ENCODE peak calls at places on chromosomes 7 and 10, in five cellular contexts. Y is thyroid gland, W is heart right ventricle, E is cardiac muscle cell, P is foreskin fibroblast. K is an unnamed sample.

GRCh38 chr7:13898957-13899670 is 90.4 kb downstream of the ETV1 start:
- DNase-seq in W (no peak), Y (no peak), P (no peak), E (no peak), K (no peak)

GRCh38 chr7:70372768-70373241 is 759.1 kb upstream of the GALNT17 start:
- DNase-seq in Y (no peak), P (no peak), E (no peak), W (no peak), K (no peak)

GRCh38 chr7:104024632-104025031 is 35.2 kb upstream of the RELN start:
- DNase-seq in Y (no peak), P (no peak), E (no peak), W (no peak), K (no peak)

GRCh38 chr10:13803566-13804554 is 217.1 kb downstream of the PRPF18 start:
- DNase-seq in E (no peak), P (no peak), W (no peak), Y (peak), K (no peak)

GRCh38 chr10:63562857-63563256 is 41.7 kb downstream of the REEP3 start:
- DNase-seq in P (no peak), Y (no peak), E (no peak), W (no peak), K (no peak)

GRCh38 chr7:81846398-81846797 is 76.6 kb upstream of the HGF start:
- DNase-seq in W (no peak), Y (no peak), E (peak), P (peak), K (peak)

GRCh38 chr10:110498982-110499795 is 1.5 kb downstream of the DUSP5 start:
- DNase-seq in W (no peak), E (peak), P (peak), Y (peak), K (no peak)

GRCh38 chr10:84987039-84987438 is 658.6 kb downstream of the CCSER2 start:
- DNase-seq in P (no peak), E (no peak), Y (no peak), W (no peak), K (no peak)

GRCh38 chr7:55071411-55072188 is 52.8 kb downstream of the EGFR start:
- DNase-seq in E (peak), W (no peak), P (no peak), Y (no peak), K (no peak)

GRCh38 chr7:44378744-44379143 is 53.4 kb upstream of the CAMK2B start:
- DNase-seq in Y (no peak), W (no peak), P (peak), E (peak), K (peak)

GRCh38 chr10:12719365-12719764 is 282.1 kb downstream of the CCDC3 start:
- DNase-seq in P (no peak), W (no peak), Y (peak), E (peak), K (no peak)

GRCh38 chr7:115719963-115720362 is 310.6 kb downstream of the TFEC start:
- DNase-seq in E (no peak), W (no peak), P (no peak), Y (no peak), K (no peak)

GRCh38 chr10:27527597-27528295 is 23.6 kb downstream of the RAB18 start:
- DNase-seq in Y (no peak), W (no peak), P (no peak), E (no peak), K (no peak)

GRCh38 chr10:77603529-77603927 is 34.1 kb downstream of the KCNMA1 start:
- DNase-seq in W (no peak), E (no peak), P (no peak), Y (no peak), K (no peak)

GRCh38 chr10:75508239-75508813 is 76.9 kb downstream of the LRMDA start:
- DNase-seq in E (peak), W (no peak), Y (no peak), P (peak), K (no peak)

GRCh38 chr7:121079425-121080169 is 91.1 kb downstream of the CPED1 start:
- DNase-seq in P (no peak), Y (no peak), W (no peak), E (peak), K (no peak)

GRCh38 chr7:90180011-90180585 is 25.8 kb downstream of the STEAP1 start:
- DNase-seq in Y (no peak), E (peak), P (peak), W (no peak), K (peak)

GRCh38 chr10:74417397-74417796 is 266.4 kb downstream of the ADK start:
- DNase-seq in W (no peak), P (no peak), E (no peak), Y (no peak), K (no peak)

GRCh38 chr10:124325658-124325965 is 93.1 kb downstream of the OAT start:
- DNase-seq in Y (no peak), P (no peak), E (no peak), W (no peak), K (no peak)

GRCh38 chr10:86203162-86203905 is 163.3 kb downstream of the GRID1 start:
- DNase-seq in W (peak), E (peak), Y (peak), P (no peak), K (no peak)

DNA sequence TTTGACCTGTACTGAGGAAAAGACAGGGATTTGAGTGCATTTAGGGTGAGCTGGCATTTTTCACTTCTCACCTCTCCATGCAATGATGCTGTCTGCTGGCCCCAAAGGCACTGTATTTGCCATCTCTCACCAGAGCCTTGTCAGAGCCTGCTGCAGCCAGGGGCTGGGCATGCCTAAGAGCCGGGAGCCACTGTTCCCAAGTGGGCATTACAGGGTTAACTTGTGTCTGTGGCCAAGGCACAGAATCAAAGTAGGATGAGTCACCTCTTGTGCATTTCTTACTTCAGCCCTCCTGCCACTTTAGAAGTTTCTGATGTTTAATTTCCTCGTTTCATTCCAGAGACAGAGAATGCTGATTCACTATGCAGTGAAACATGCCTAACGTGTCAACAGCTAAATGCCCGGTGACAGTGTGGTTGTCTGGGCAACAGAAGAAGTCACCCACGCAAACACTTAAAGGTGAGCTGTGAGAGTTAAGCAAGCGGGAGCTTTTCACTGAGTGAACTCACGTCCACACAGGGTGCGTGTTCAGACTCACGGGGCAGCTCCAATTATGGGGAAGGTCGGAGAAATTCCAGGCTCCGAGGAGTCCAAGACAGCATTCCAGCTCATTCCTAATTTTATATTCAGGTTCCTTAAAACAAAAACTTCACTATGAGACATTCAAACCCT is 57.1 kb upstream of the IGFBP3 start:
- DNase-seq in W (no peak), Y (peak), E (peak), P (peak), K (peak)
- TF ChIP-seq CTCF in W (no peak), Y (no peak), E (no peak), P (no peak), K (no peak)

GRCh38 chr10:36462194-36462593 is 663.2 kb upstream of the ANKRD30A start:
- DNase-seq in Y (no peak), P (no peak), W (no peak), E (peak), K (no peak)
- TF ChIP-seq CTCF in Y (no peak), P (no peak), W (no peak), E (no peak), K (no peak)

GRCh38 chr7:143405671-143406352 is 2.8 kb downstream of the EPHA1 start:
- DNase-seq in E (no peak), W (no peak), Y (no peak), P (no peak), K (no peak)

GRCh38 chr7:143408247-143408685 is 390 bp downstream of the EPHA1 start:
- DNase-seq in W (no peak), Y (no peak), E (no peak), P (no peak), K (no peak)

GRCh38 chr7:143407296-143408246 is 1.1 kb downstream of the EPHA1 start:
- DNase-seq in Y (no peak), W (no peak), P (no peak), E (no peak), K (no peak)

GRCh38 chr7:143410523-143411004 is 1.9 kb upstream of the EPHA1 start:
- DNase-seq in Y (no peak), W (no peak), P (no peak), E (peak), K (no peak)

DNA sequence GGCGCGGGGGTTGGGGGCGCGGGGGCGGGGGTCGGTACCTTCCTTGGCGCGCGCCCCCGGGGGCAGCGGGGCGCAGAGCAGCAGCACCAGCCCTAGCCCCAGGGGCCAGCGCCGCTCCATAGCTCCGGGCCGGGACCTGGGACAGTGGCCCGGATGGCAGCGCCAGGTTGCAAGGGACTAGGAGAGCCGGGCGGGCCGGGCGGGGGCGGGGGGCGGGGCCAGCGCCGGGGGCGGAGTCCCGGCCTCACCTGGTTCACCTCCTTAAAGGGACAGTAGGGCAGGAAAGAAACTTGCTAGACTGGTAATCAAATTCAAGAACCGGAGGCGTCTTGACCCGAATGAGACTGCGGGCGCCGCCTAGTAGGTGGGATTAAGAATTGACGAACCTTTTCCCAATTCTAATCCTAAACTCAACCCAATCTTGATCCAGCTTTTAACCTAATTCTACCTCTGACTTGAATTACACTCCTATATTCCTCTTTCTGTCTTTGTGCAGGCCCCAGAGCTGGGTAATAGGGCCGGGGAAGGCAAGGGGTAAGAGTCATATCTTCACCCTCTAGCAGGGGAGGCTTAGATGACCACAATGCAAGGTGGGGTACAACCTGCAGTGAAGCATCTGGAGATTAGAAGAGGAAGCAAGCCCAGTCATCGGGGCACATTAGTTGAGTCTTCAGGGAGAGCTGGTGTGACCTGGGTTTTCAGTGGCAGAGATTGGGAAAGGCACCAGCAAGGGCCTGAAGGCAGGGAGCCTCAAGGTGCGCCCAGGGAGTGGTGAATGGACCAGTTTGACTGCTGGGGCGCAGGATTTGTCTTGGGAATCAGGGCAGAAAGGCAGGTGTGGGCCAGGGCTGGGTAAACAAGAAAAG is at the start of gene EPHA1:
- DNase-seq in P (no peak), W (no peak), Y (peak), E (peak), K (no peak)
- TF ChIP-seq CTCF in P (no peak), W (peak), Y (peak), E (peak), K (peak)

DNA sequence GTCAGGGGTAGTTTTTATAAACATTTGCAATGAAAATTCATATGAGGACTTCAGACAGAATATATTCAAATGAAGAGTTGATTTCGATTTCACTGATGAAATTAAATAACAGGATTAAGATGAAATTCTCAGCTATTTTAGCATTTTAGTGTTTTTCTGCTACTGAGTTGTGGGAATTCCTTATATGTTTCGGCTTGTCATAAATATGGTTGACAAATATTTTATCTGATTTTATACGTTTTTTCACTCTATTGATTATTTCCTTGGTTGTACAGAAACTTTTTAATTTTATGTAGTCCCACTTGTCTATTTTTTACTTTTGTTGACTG is 14.6 kb upstream of the NME8 start:
- DNase-seq in E (no peak), P (no peak), W (no peak), Y (no peak), K (no peak)
- TF ChIP-seq CTCF in E (no peak), P (no peak), W (no peak), Y (no peak), K (no peak)

DNA sequence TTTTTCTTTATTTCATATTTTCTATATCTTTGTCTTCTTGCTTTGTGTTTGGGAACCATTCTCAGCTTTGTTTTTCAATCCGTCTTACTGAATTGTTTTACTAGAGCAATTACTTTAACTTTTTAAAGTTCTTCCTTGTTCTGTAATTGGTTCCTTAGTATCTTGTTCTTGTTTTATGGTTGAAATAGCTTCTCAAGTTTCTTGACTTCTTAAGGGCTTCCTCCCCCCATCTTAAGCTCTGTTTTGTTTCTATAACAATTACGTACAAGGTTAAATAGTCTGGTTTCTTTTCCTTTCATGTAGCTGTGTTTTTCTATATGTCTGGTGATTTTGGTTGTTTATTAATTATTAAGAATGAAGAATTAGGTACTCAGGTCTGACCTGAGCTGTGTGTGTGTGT is 158.0 kb downstream of the SDHAF3 start:
- DNase-seq in W (no peak), P (no peak), E (no peak), Y (no peak), K (no peak)
- TF ChIP-seq CTCF in W (no peak), P (no peak), E (no peak), Y (no peak), K (no peak)

GRCh38 chr10:79385804-79386531 is 38.7 kb downstream of the PPIF start:
- DNase-seq in W (no peak), P (no peak), Y (no peak), E (no peak), K (no peak)
- TF ChIP-seq CTCF in W (no peak), P (no peak), Y (no peak), E (no peak), K (no peak)

DNA sequence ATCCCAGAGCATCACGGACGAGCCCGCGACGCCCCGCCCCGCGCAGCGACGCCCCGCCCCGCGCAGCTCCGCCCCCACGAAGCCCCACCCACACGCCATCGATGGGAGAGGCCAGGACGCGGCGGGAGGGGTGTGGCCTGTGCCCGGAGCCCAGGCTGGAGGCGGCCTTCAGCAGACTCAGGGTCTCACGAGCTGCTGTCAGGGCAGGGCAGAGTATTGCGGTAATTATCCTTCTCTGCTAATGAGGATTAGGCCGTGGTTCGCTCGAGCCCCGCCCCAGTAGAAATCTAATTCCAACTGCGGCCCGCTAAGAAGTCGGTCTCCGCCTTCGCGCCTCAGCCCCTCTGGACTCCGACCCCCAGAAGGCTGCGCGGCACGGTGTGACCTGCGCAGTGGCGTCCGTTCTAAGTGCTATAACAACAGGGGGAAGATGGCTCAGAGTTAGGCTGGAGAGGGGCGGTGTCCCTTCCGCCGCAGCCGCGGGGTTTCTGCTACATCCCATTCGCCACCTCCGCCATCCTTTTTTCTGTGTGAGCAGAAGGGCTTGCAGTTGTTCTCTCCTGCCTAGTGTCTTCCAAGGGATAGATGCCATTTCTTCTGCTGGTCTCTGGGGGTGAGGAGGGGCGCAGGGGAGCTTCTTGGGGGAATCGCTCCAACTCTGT is 337 bp upstream of the NT5C3A start:
- DNase-seq in W (peak), Y (peak), P (peak), E (peak), K (peak)
- TF ChIP-seq CTCF in W (no peak), Y (no peak), P (no peak), E (no peak), K (no peak)

DNA sequence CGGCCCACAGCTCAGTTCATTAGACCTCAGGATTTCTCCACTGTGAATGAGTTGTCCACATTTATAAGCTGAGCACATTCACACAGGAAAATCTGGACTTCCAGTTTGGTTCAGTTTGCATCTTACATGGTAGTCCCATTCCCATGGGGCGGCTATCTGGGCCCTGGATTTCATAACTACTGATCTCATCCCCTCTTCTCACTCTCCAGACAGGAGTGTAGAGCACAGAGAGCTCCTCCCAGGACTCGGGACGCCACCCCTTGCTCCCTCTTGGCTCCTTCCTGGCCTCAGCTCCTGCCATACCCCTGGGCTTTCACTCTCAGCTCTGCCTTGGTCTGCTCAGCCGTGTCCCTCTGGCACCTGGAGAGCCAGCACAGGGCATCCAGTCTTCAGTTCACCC is 117.6 kb upstream of the TCERG1L start:
- DNase-seq in W (no peak), E (no peak), P (no peak), Y (no peak), K (no peak)
- TF ChIP-seq CTCF in W (no peak), E (no peak), P (no peak), Y (no peak), K (no peak)

DNA sequence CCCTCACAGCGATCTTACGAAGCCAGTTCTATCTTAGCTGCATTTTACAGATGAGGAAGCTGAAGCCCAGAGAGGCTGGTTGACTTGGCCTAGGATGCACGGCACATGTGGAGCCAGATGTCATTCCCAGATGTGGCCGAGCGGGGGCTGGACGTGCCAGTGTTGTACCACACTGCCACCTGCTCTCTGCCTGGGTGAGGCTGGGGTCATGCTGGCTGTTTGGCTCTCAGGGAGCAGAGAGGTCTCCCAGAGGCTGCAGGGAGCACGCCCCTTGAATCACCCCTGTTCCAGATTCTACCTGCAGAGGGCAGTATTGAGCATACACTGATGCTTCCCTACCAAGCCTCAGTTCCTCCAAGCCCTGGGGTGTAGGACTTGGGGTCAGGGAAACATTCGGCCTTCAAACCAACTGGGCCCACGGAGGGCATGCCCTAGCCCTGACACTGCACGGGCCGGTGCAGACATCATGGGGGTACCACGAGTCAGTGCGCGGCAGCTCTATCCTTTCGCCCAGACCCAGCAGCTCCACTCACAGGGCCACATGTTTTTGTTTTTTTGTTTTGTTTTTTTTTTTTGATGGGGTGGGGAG is 3.8 kb upstream of the GTF2IRD1 start:
- DNase-seq in P (no peak), E (peak), Y (peak), W (no peak), K (no peak)
- TF ChIP-seq CTCF in P (peak), E (peak), Y (peak), W (peak), K (peak)